ENCODE peak calls at places on chromosome 5, in five cellular contexts. D is HS-5, L is Daoy, W is neuronal stem cell, M is heart right ventricle. X is an unnamed sample.
A peak's percentile ranks its signal among the peaks of the same experiment; 100 is the strongest.

GRCh38 chr5:140631831-140632365 is 1.1 kb downstream of the CD14 start:
- DNase-seq in W (no peak), M (no peak), D (no peak), L (no peak), X (no peak)

GRCh38 chr5:67494186-67494842 is 297.7 kb upstream of the CD180 start:
- DNase-seq in D (no peak), M (no peak), W (no peak), L (no peak), X (peak; percentile 30)

GRCh38 chr5:159697536-159697935 is 218.7 kb upstream of the ADRA1B start:
- DNase-seq in W (no peak), M (no peak), D (no peak), L (no peak), X (no peak)

GRCh38 chr5:126395198-126395597 is 28.0 kb upstream of the GRAMD2B start:
- DNase-seq in M (no peak), W (no peak), L (peak; percentile 54), D (no peak), X (no peak)

GRCh38 chr5:33313150-33313549 is 127.6 kb upstream of the TARS1 start:
- DNase-seq in L (peak; percentile 61), D (peak; percentile 100), M (no peak), W (no peak), X (no peak)

GRCh38 chr5:90093931-90094485 is 315.5 kb downstream of the CETN3 start:
- DNase-seq in M (no peak), W (no peak), L (no peak), D (no peak), X (no peak)

GRCh38 chr5:126414874-126415502 is 8.2 kb upstream of the GRAMD2B start:
- DNase-seq in W (no peak), L (no peak), D (no peak), M (peak; percentile 85), X (peak; percentile 65)

GRCh38 chr5:125281662-125282061 is 535.2 kb upstream of the ZNF608 start:
- DNase-seq in M (no peak), D (no peak), W (no peak), L (no peak), X (no peak)

GRCh38 chr5:97009212-97009898 is 73.5 kb downstream of the LNPEP start:
- DNase-seq in D (no peak), L (no peak), M (peak; percentile 9), W (no peak), X (no peak)

GRCh38 chr5:77379558-77380061 is 112.5 kb downstream of the WDR41 start:
- DNase-seq in W (no peak), L (no peak), M (no peak), D (no peak), X (no peak)

GRCh38 chr5:109589983-109590382 is 99.7 kb upstream of the MAN2A1 start:
- DNase-seq in L (no peak), W (no peak), M (no peak), D (no peak), X (no peak)

X was measured in head of caudate nucleus.